ENCODE peak calls at places on chromosomes 3 and 15, in four cellular contexts. R is LHCN-M2, Z is A172, U is left ventricle myocardium inferior. P is an unnamed sample.

GRCh38 chr15:40229956-40230355 is 8.9 kb upstream of the PAK6 start:
- DNase-seq in R (no peak), Z (no peak), U (no peak), P (no peak)

GRCh38 chr3:183591881-183592521 is 36.5 kb upstream of the KLHL6 start:
- DNase-seq in R (no peak), Z (no peak), U (no peak), P (no peak)

GRCh38 chr15:31163769-31164572 is 62.4 kb upstream of the TRPM1 start:
- DNase-seq in R (no peak), Z (no peak), U (no peak), P (peak; percentile 4)

GRCh38 chr3:166304509-166305063 is 467.4 kb upstream of the BCHE start:
- DNase-seq in R (no peak), Z (peak; percentile 17), U (no peak), P (no peak)

GRCh38 chr15:101446527-101447167 is 42.9 kb downstream of the PCSK6 start:
- DNase-seq in R (no peak), Z (peak; percentile 57), U (no peak), P (no peak)

GRCh38 chr15:68492855-68493254 is 60.9 kb upstream of the ITGA11 start:
- DNase-seq in R (no peak), Z (peak; percentile 52), U (peak; percentile 55), P (no peak)

GRCh38 chr15:36688310-36689102 is 109.1 kb downstream of the CDIN1 start:
- DNase-seq in R (peak; percentile 7), Z (peak; percentile 5), U (no peak), P (no peak)

GRCh38 chr3:9352917-9353823 is 9.7 kb upstream of the THUMPD3 start:
- DNase-seq in R (peak; percentile 66), Z (peak; percentile 72), U (peak; percentile 60), P (peak; percentile 61)

GRCh38 chr3:173663664-173664063 is 266.1 kb downstream of the NLGN1 start:
- DNase-seq in R (no peak), Z (no peak), U (no peak), P (peak; percentile 65)

GRCh38 chr3:42439461-42440075 is 29.2 kb upstream of the LYZL4 start:
- DNase-seq in R (no peak), Z (no peak), U (no peak), P (no peak)

GRCh38 chr15:89192771-89193170 is 28.6 kb downstream of the RLBP1 start:
- DNase-seq in R (no peak), Z (no peak), U (no peak), P (no peak)

GRCh38 chr3:73502609-73503560 is 121.9 kb downstream of the PDZRN3 start:
- DNase-seq in R (peak; percentile 80), Z (peak; percentile 29), U (peak; percentile 61), P (peak; percentile 83)

GRCh38 chr3:184777566-184778356 is 34.2 kb upstream of the VPS8 start:
- DNase-seq in R (peak; percentile 91), Z (peak; percentile 81), U (peak; percentile 83), P (peak; percentile 95)

GRCh38 chr15:71348597-71348996 is 233.3 kb downstream of the THSD4 start:
- DNase-seq in R (no peak), Z (no peak), U (no peak), P (no peak)

GRCh38 chr3:197847866-197848401 is 56.9 kb downstream of the LRCH3 start:
- DNase-seq in R (peak; percentile 8), Z (peak; percentile 44), U (no peak), P (no peak)

GRCh38 chr15:84878504-84878903 is 6.0 kb upstream of the SLC28A1 start:
- DNase-seq in R (peak; percentile 59), Z (peak; percentile 53), U (peak; percentile 60), P (peak; percentile 69)

GRCh38 chr15:84818221-84819131 is 1.3 kb downstream of the ALPK3 start:
- DNase-seq in R (peak; percentile 84), Z (no peak), U (no peak), P (peak; percentile 36)

GRCh38 chr3:4426782-4427344 is 40.2 kb downstream of the SUMF1 start:
- DNase-seq in R (peak; percentile 96), Z (peak; percentile 71), U (no peak), P (no peak)

GRCh38 chr3:124781706-124782376 is 51.6 kb downstream of the UMPS start:
- DNase-seq in R (no peak), Z (no peak), U (no peak), P (no peak)

GRCh38 chr15:35914573-35914972 is 368.6 kb upstream of the DPH6 start:
- DNase-seq in R (no peak), Z (no peak), U (no peak), P (no peak)

GRCh38 chr3:170532573-170532972 is 53.3 kb downstream of the SLC7A14 start:
- DNase-seq in R (no peak), Z (no peak), U (no peak), P (no peak)

GRCh38 chr3:171266034-171266805 is 194.0 kb downstream of the TNIK start:
- DNase-seq in R (no peak), Z (no peak), U (no peak), P (no peak)

GRCh38 chr3:115403791-115404190 is 219.5 kb upstream of the GAP43 start:
- DNase-seq in R (no peak), Z (no peak), U (no peak), P (no peak)

GRCh38 chr3:44019736-44020135 is 221.9 kb upstream of the TOPAZ1 start:
- DNase-seq in R (peak; percentile 57), Z (no peak), U (no peak), P (no peak)

GRCh38 chr15:82064824-82065223 is 19.0 kb upstream of the MEX3B start:
- DNase-seq in R (no peak), Z (peak; percentile 10), U (no peak), P (no peak)

GRCh38 chr15:42046597-42046996 is 25.8 kb upstream of the PLA2G4E start:
- DNase-seq in R (no peak), Z (no peak), U (no peak), P (no peak)

GRCh38 chr3:149151843-149152242 is 22.4 kb downstream of the HPS3 start:
- DNase-seq in R (peak; percentile 89), Z (peak; percentile 46), U (no peak), P (no peak)

GRCh38 chr15:65887565-65887964 is 18.3 kb downstream of the RAB11A start:
- DNase-seq in R (no peak), Z (no peak), U (no peak), P (no peak)

GRCh38 chr3:101803152-101803782 is 24.3 kb downstream of the NXPE3 start:
- DNase-seq in R (peak; percentile 76), Z (peak; percentile 88), U (no peak), P (peak; percentile 74)